ENCODE peak calls at places on chromosome 2, in seven cellular contexts. One of them, this sample, is unnamed.

GRCh38 chr2:159961005-159961404 is 101.4 kb downstream of the PLA2R1 start:
- DNase-seq in uterus: no peak
- DNase-seq in brain microvascular endothelial cell: peak; percentile 35
- DNase-seq in coronary artery: no peak
- DNase-seq in breast epithelium: no peak
- DNase-seq in endothelial cell of umbilical vein: peak; percentile 61
- DNase-seq in PC-9: no peak
- DNase-seq in this sample: no peak

GRCh38 chr2:239190921-239191885 is 209.6 kb downstream of the HDAC4 start:
- DNase-seq in uterus: peak; percentile 11
- DNase-seq in brain microvascular endothelial cell: no peak
- DNase-seq in coronary artery: peak; percentile 69
- DNase-seq in breast epithelium: peak; percentile 37
- DNase-seq in endothelial cell of umbilical vein: no peak
- DNase-seq in PC-9: no peak
- DNase-seq in this sample: no peak

GRCh38 chr2:20626698-20627471 is 24.0 kb downstream of the HS1BP3 start:
- DNase-seq in uterus: no peak
- DNase-seq in brain microvascular endothelial cell: no peak
- DNase-seq in coronary artery: no peak
- DNase-seq in breast epithelium: no peak
- DNase-seq in endothelial cell of umbilical vein: no peak
- DNase-seq in PC-9: no peak
- DNase-seq in this sample: no peak

GRCh38 chr2:753123-753522 is 75.9 kb upstream of the TMEM18 start:
- DNase-seq in uterus: no peak
- DNase-seq in brain microvascular endothelial cell: no peak
- DNase-seq in coronary artery: no peak
- DNase-seq in breast epithelium: no peak
- DNase-seq in endothelial cell of umbilical vein: no peak
- DNase-seq in PC-9: no peak
- DNase-seq in this sample: no peak

GRCh38 chr2:159157361-159158045 is 129.0 kb downstream of the WDSUB1 start:
- DNase-seq in uterus: no peak
- DNase-seq in brain microvascular endothelial cell: no peak
- DNase-seq in coronary artery: no peak
- DNase-seq in breast epithelium: no peak
- DNase-seq in endothelial cell of umbilical vein: peak; percentile 73
- DNase-seq in PC-9: no peak
- DNase-seq in this sample: no peak

GRCh38 chr2:174014699-174015070 is 49.5 kb upstream of the SP3 start:
- DNase-seq in uterus: no peak
- DNase-seq in brain microvascular endothelial cell: no peak
- DNase-seq in coronary artery: no peak
- DNase-seq in breast epithelium: no peak
- DNase-seq in endothelial cell of umbilical vein: no peak
- DNase-seq in PC-9: no peak
- DNase-seq in this sample: no peak

GRCh38 chr2:56718413-56718812 is 534.6 kb downstream of the CCDC85A start:
- DNase-seq in uterus: no peak
- DNase-seq in brain microvascular endothelial cell: no peak
- DNase-seq in coronary artery: no peak
- DNase-seq in breast epithelium: no peak
- DNase-seq in endothelial cell of umbilical vein: no peak
- DNase-seq in PC-9: no peak
- DNase-seq in this sample: no peak

GRCh38 chr2:133240505-133241230 is 327.6 kb downstream of the NCKAP5 start:
- DNase-seq in uterus: no peak
- DNase-seq in brain microvascular endothelial cell: no peak
- DNase-seq in coronary artery: no peak
- DNase-seq in breast epithelium: no peak
- DNase-seq in endothelial cell of umbilical vein: peak; percentile 20
- DNase-seq in PC-9: no peak
- DNase-seq in this sample: no peak

GRCh38 chr2:205680903-205681302 is 1.4 kb upstream of the NRP2 start:
- DNase-seq in uterus: no peak
- DNase-seq in brain microvascular endothelial cell: no peak
- DNase-seq in coronary artery: no peak
- DNase-seq in breast epithelium: no peak
- DNase-seq in endothelial cell of umbilical vein: peak; percentile 20
- DNase-seq in PC-9: no peak
- DNase-seq in this sample: no peak

GRCh38 chr2:71277536-71278103 is 50.7 kb upstream of the PAIP2B start:
- DNase-seq in uterus: no peak
- DNase-seq in brain microvascular endothelial cell: peak; percentile 40
- DNase-seq in coronary artery: no peak
- DNase-seq in breast epithelium: no peak
- DNase-seq in endothelial cell of umbilical vein: peak; percentile 44
- DNase-seq in PC-9: peak; percentile 40
- DNase-seq in this sample: peak; percentile 71

GRCh38 chr2:8624855-8625398 is 56.9 kb upstream of the ID2 start:
- DNase-seq in uterus: peak; percentile 12
- DNase-seq in brain microvascular endothelial cell: no peak
- DNase-seq in coronary artery: no peak
- DNase-seq in breast epithelium: no peak
- DNase-seq in endothelial cell of umbilical vein: no peak
- DNase-seq in PC-9: no peak
- DNase-seq in this sample: no peak

GRCh38 chr2:173150087-173150486 is 74.4 kb downstream of the MAP3K20 start:
- DNase-seq in uterus: no peak
- DNase-seq in brain microvascular endothelial cell: peak; percentile 41
- DNase-seq in coronary artery: no peak
- DNase-seq in breast epithelium: no peak
- DNase-seq in endothelial cell of umbilical vein: no peak
- DNase-seq in PC-9: no peak
- DNase-seq in this sample: no peak

GRCh38 chr2:42217307-42217706 is 48.2 kb downstream of the EML4 start:
- DNase-seq in uterus: no peak
- DNase-seq in brain microvascular endothelial cell: no peak
- DNase-seq in coronary artery: no peak
- DNase-seq in breast epithelium: no peak
- DNase-seq in endothelial cell of umbilical vein: no peak
- DNase-seq in PC-9: no peak
- DNase-seq in this sample: no peak

GRCh38 chr2:209459359-209459758 is 35.5 kb downstream of the MAP2 start:
- DNase-seq in uterus: no peak
- DNase-seq in brain microvascular endothelial cell: no peak
- DNase-seq in coronary artery: no peak
- DNase-seq in breast epithelium: no peak
- DNase-seq in endothelial cell of umbilical vein: no peak
- DNase-seq in PC-9: no peak
- DNase-seq in this sample: no peak

GRCh38 chr2:23940976-23941605 is 828 bp downstream of the UBXN2A start:
- DNase-seq in uterus: no peak
- DNase-seq in brain microvascular endothelial cell: peak; percentile 33
- DNase-seq in coronary artery: no peak
- DNase-seq in breast epithelium: no peak
- DNase-seq in endothelial cell of umbilical vein: peak; percentile 68
- DNase-seq in PC-9: no peak
- DNase-seq in this sample: no peak

GRCh38 chr2:141959941-141960340 is 170.9 kb downstream of the LRP1B start:
- DNase-seq in uterus: no peak
- DNase-seq in brain microvascular endothelial cell: no peak
- DNase-seq in coronary artery: no peak
- DNase-seq in breast epithelium: no peak
- DNase-seq in endothelial cell of umbilical vein: no peak
- DNase-seq in PC-9: no peak
- DNase-seq in this sample: no peak

GRCh38 chr2:135052997-135053474 is 944 bp downstream of the RAB3GAP1 start:
- DNase-seq in uterus: no peak
- DNase-seq in brain microvascular endothelial cell: peak; percentile 2
- DNase-seq in coronary artery: no peak
- DNase-seq in breast epithelium: no peak
- DNase-seq in endothelial cell of umbilical vein: peak; percentile 9
- DNase-seq in PC-9: no peak
- DNase-seq in this sample: no peak

GRCh38 chr2:63790913-63791312 is 50.8 kb upstream of the UGP2 start:
- DNase-seq in uterus: peak; percentile 21
- DNase-seq in brain microvascular endothelial cell: peak; percentile 88
- DNase-seq in coronary artery: no peak
- DNase-seq in breast epithelium: no peak
- DNase-seq in endothelial cell of umbilical vein: peak; percentile 37
- DNase-seq in PC-9: peak; percentile 5
- DNase-seq in this sample: peak; percentile 19

GRCh38 chr2:196638765-196639164 is 750 bp upstream of the CCDC150 start:
- DNase-seq in uterus: peak; percentile 13
- DNase-seq in brain microvascular endothelial cell: no peak
- DNase-seq in coronary artery: no peak
- DNase-seq in breast epithelium: no peak
- DNase-seq in endothelial cell of umbilical vein: no peak
- DNase-seq in PC-9: no peak
- DNase-seq in this sample: no peak

GRCh38 chr2:196635156-196635555 is 4.4 kb upstream of the CCDC150 start:
- DNase-seq in uterus: no peak
- DNase-seq in brain microvascular endothelial cell: no peak
- DNase-seq in coronary artery: no peak
- DNase-seq in breast epithelium: no peak
- DNase-seq in endothelial cell of umbilical vein: peak; percentile 1
- DNase-seq in PC-9: no peak
- DNase-seq in this sample: no peak

GRCh38 chr2:196640031-196640548 is 575 bp downstream of the CCDC150 start:
- DNase-seq in uterus: no peak
- DNase-seq in brain microvascular endothelial cell: no peak
- DNase-seq in coronary artery: no peak
- DNase-seq in breast epithelium: no peak
- DNase-seq in endothelial cell of umbilical vein: no peak
- DNase-seq in PC-9: no peak
- DNase-seq in this sample: no peak

GRCh38 chr2:196639180-196640030 is at the start of gene CCDC150:
- DNase-seq in uterus: peak; percentile 89
- DNase-seq in brain microvascular endothelial cell: peak; percentile 94
- DNase-seq in coronary artery: peak; percentile 93
- DNase-seq in breast epithelium: peak; percentile 89
- DNase-seq in endothelial cell of umbilical vein: peak; percentile 96
- DNase-seq in PC-9: peak; percentile 90
- DNase-seq in this sample: peak; percentile 97
- TF ChIP-seq CTCF in uterus: no peak
- TF ChIP-seq CTCF in brain microvascular endothelial cell: peak; percentile 51
- TF ChIP-seq CTCF in coronary artery: no peak
- TF ChIP-seq CTCF in breast epithelium: no peak
- TF ChIP-seq CTCF in endothelial cell of umbilical vein: peak; percentile 22
- TF ChIP-seq CTCF in PC-9: no peak
- TF ChIP-seq CTCF in this sample: no peak

DNA sequence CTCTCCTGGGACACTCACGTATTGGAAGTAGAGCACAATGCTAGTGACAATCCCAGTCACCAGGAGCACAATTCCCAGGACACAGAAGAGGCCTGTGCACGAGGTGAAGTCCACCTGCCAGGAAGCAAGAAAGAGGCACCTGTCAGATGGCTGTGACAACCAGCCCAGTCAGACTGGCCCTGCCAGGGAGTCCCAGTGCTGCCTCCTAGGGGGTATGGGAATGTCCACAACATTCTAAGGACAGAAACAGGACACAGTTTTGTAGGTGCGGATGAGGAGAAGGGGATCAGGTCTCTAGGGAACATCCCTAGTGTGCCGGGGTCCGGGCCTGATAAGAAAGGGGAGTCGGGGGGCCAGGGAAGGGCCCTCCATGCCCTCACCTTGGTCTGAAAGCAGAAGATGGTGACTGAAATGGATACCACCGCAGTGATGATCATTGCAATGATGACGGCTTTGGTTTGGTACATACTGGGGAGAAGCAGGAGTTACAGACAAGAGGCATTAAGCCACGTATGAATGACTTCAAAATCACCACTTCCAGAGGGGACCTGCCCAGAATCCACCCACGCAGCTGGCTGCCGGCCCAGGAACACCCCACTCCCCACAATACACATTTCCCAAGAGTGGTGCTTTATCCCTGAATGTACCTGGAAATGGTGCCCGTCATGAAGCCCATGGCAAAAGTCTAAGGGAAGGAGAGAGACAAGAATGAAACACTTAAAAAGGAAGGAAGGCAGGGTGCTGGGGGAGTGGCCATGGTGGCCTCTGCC is 6.9 kb downstream of the PNKD start:
- DNase-seq in uterus: no peak
- DNase-seq in brain microvascular endothelial cell: no peak
- DNase-seq in coronary artery: no peak
- DNase-seq in breast epithelium: no peak
- DNase-seq in endothelial cell of umbilical vein: no peak
- DNase-seq in PC-9: no peak
- DNase-seq in this sample: no peak
- TF ChIP-seq CTCF in uterus: no peak
- TF ChIP-seq CTCF in brain microvascular endothelial cell: peak; percentile 36
- TF ChIP-seq CTCF in coronary artery: no peak
- TF ChIP-seq CTCF in breast epithelium: no peak
- TF ChIP-seq CTCF in endothelial cell of umbilical vein: no peak
- TF ChIP-seq CTCF in PC-9: no peak
- TF ChIP-seq CTCF in this sample: peak; percentile 14

GRCh38 chr2:31203916-31204315 is 13.4 kb downstream of the CAPN14 start:
- DNase-seq in uterus: no peak
- DNase-seq in brain microvascular endothelial cell: no peak
- DNase-seq in coronary artery: no peak
- DNase-seq in breast epithelium: no peak
- DNase-seq in endothelial cell of umbilical vein: no peak
- DNase-seq in PC-9: no peak
- DNase-seq in this sample: no peak

GRCh38 chr2:31207790-31208189 is 9.5 kb downstream of the CAPN14 start:
- DNase-seq in uterus: no peak
- DNase-seq in brain microvascular endothelial cell: no peak
- DNase-seq in coronary artery: no peak
- DNase-seq in breast epithelium: no peak
- DNase-seq in endothelial cell of umbilical vein: no peak
- DNase-seq in PC-9: peak; percentile 13
- DNase-seq in this sample: no peak

GRCh38 chr2:31204761-31205160 is 12.6 kb downstream of the CAPN14 start:
- DNase-seq in uterus: no peak
- DNase-seq in brain microvascular endothelial cell: no peak
- DNase-seq in coronary artery: no peak
- DNase-seq in breast epithelium: no peak
- DNase-seq in endothelial cell of umbilical vein: no peak
- DNase-seq in PC-9: no peak
- DNase-seq in this sample: no peak

GRCh38 chr2:31205186-31205585 is 12.1 kb downstream of the CAPN14 start:
- DNase-seq in uterus: no peak
- DNase-seq in brain microvascular endothelial cell: no peak
- DNase-seq in coronary artery: no peak
- DNase-seq in breast epithelium: no peak
- DNase-seq in endothelial cell of umbilical vein: no peak
- DNase-seq in PC-9: no peak
- DNase-seq in this sample: no peak

GRCh38 chr2:31205613-31206012 is 11.7 kb downstream of the CAPN14 start:
- DNase-seq in uterus: no peak
- DNase-seq in brain microvascular endothelial cell: no peak
- DNase-seq in coronary artery: no peak
- DNase-seq in breast epithelium: no peak
- DNase-seq in endothelial cell of umbilical vein: no peak
- DNase-seq in PC-9: no peak
- DNase-seq in this sample: no peak
- TF ChIP-seq CTCF in uterus: no peak
- TF ChIP-seq CTCF in brain microvascular endothelial cell: no peak
- TF ChIP-seq CTCF in coronary artery: no peak
- TF ChIP-seq CTCF in breast epithelium: no peak
- TF ChIP-seq CTCF in endothelial cell of umbilical vein: no peak
- TF ChIP-seq CTCF in PC-9: no peak
- TF ChIP-seq CTCF in this sample: no peak

GRCh38 chr2:164840930-164841718 is 499 bp downstream of the COBLL1 start:
- DNase-seq in uterus: peak; percentile 60
- DNase-seq in brain microvascular endothelial cell: peak; percentile 45
- DNase-seq in coronary artery: peak; percentile 77
- DNase-seq in breast epithelium: peak; percentile 64
- DNase-seq in endothelial cell of umbilical vein: peak; percentile 83
- DNase-seq in PC-9: peak; percentile 69
- DNase-seq in this sample: peak; percentile 72
- TF ChIP-seq CTCF in uterus: peak; percentile 2
- TF ChIP-seq CTCF in brain microvascular endothelial cell: no peak
- TF ChIP-seq CTCF in coronary artery: no peak
- TF ChIP-seq CTCF in breast epithelium: peak; percentile 25
- TF ChIP-seq CTCF in endothelial cell of umbilical vein: peak; percentile 17
- TF ChIP-seq CTCF in PC-9: no peak
- TF ChIP-seq CTCF in this sample: no peak